ENCODE peak calls at places on chromosomes 3 and 15, in ten cellular contexts. One of them, this sample, is unnamed.

GRCh38 chr15:88542342-88542733 is 4.1 kb downstream of the DET1 start:
- DNase-seq in tibial nerve: no peak
- DNase-seq in sigmoid colon: peak; percentile 79
- DNase-seq in body of pancreas: no peak
- DNase-seq in thyroid gland: no peak
- DNase-seq in stomach: no peak
- DNase-seq in IMR-90: no peak
- DNase-seq in right lobe of liver: no peak
- DNase-seq in transverse colon: peak; percentile 13
- DNase-seq in adrenal gland: no peak
- DNase-seq in this sample: peak; percentile 93

GRCh38 chr3:1962531-1963090 is 136.1 kb upstream of the CNTN4 start:
- DNase-seq in stomach: no peak
- DNase-seq in body of pancreas: no peak
- DNase-seq in adrenal gland: no peak
- DNase-seq in thyroid gland: no peak
- DNase-seq in IMR-90: no peak
- DNase-seq in tibial nerve: no peak
- DNase-seq in right lobe of liver: no peak
- DNase-seq in transverse colon: no peak
- DNase-seq in sigmoid colon: no peak
- DNase-seq in this sample: no peak

GRCh38 chr3:112390783-112391641 is 58.1 kb downstream of the CD200 start:
- DNase-seq in stomach: no peak
- DNase-seq in adrenal gland: no peak
- DNase-seq in IMR-90: peak; percentile 98
- DNase-seq in thyroid gland: no peak
- DNase-seq in tibial nerve: no peak
- DNase-seq in right lobe of liver: no peak
- DNase-seq in sigmoid colon: no peak
- DNase-seq in body of pancreas: no peak
- DNase-seq in transverse colon: no peak
- DNase-seq in this sample: peak; percentile 45

GRCh38 chr15:40766906-40767837 is 2.6 kb upstream of the C15orf62 start:
- DNase-seq in sigmoid colon: no peak
- DNase-seq in right lobe of liver: peak; percentile 57
- DNase-seq in adrenal gland: peak; percentile 90
- DNase-seq in tibial nerve: no peak
- DNase-seq in IMR-90: peak; percentile 50
- DNase-seq in transverse colon: no peak
- DNase-seq in body of pancreas: no peak
- DNase-seq in thyroid gland: no peak
- DNase-seq in stomach: no peak
- DNase-seq in this sample: no peak

GRCh38 chr3:194380300-194380699 is 10.8 kb upstream of the LRRC15 start:
- DNase-seq in body of pancreas: no peak
- DNase-seq in thyroid gland: no peak
- DNase-seq in right lobe of liver: no peak
- DNase-seq in adrenal gland: no peak
- DNase-seq in stomach: peak; percentile 16
- DNase-seq in transverse colon: no peak
- DNase-seq in IMR-90: no peak
- DNase-seq in tibial nerve: no peak
- DNase-seq in sigmoid colon: no peak
- DNase-seq in this sample: no peak

GRCh38 chr15:98933376-98933775 is 74.2 kb downstream of the PGPEP1L start:
- DNase-seq in stomach: no peak
- DNase-seq in adrenal gland: no peak
- DNase-seq in right lobe of liver: no peak
- DNase-seq in thyroid gland: peak; percentile 71
- DNase-seq in sigmoid colon: no peak
- DNase-seq in tibial nerve: no peak
- DNase-seq in transverse colon: no peak
- DNase-seq in IMR-90: no peak
- DNase-seq in body of pancreas: no peak
- DNase-seq in this sample: no peak

GRCh38 chr3:143811602-143812001 is 36.7 kb downstream of the SLC9A9 start:
- DNase-seq in thyroid gland: peak; percentile 11
- DNase-seq in adrenal gland: peak; percentile 37
- DNase-seq in sigmoid colon: peak; percentile 82
- DNase-seq in transverse colon: peak; percentile 26
- DNase-seq in stomach: no peak
- DNase-seq in IMR-90: no peak
- DNase-seq in body of pancreas: no peak
- DNase-seq in right lobe of liver: no peak
- DNase-seq in tibial nerve: peak; percentile 56
- DNase-seq in this sample: no peak

GRCh38 chr15:98321916-98322315 is 326.4 kb upstream of the IGF1R start:
- DNase-seq in tibial nerve: no peak
- DNase-seq in stomach: no peak
- DNase-seq in right lobe of liver: no peak
- DNase-seq in IMR-90: no peak
- DNase-seq in transverse colon: no peak
- DNase-seq in sigmoid colon: no peak
- DNase-seq in adrenal gland: no peak
- DNase-seq in body of pancreas: no peak
- DNase-seq in thyroid gland: peak; percentile 71
- DNase-seq in this sample: no peak

GRCh38 chr15:66356069-66356358 is 471 bp downstream of the TIPIN start:
- DNase-seq in thyroid gland: no peak
- DNase-seq in stomach: no peak
- DNase-seq in IMR-90: no peak
- DNase-seq in adrenal gland: no peak
- DNase-seq in body of pancreas: no peak
- DNase-seq in tibial nerve: no peak
- DNase-seq in sigmoid colon: no peak
- DNase-seq in transverse colon: no peak
- DNase-seq in right lobe of liver: no peak
- DNase-seq in this sample: no peak

GRCh38 chr15:66359740-66360139 is 3.3 kb upstream of the TIPIN start:
- DNase-seq in stomach: no peak
- DNase-seq in body of pancreas: no peak
- DNase-seq in sigmoid colon: no peak
- DNase-seq in thyroid gland: no peak
- DNase-seq in adrenal gland: no peak
- DNase-seq in tibial nerve: no peak
- DNase-seq in right lobe of liver: no peak
- DNase-seq in transverse colon: peak; percentile 20
- DNase-seq in IMR-90: no peak
- DNase-seq in this sample: no peak

DNA sequence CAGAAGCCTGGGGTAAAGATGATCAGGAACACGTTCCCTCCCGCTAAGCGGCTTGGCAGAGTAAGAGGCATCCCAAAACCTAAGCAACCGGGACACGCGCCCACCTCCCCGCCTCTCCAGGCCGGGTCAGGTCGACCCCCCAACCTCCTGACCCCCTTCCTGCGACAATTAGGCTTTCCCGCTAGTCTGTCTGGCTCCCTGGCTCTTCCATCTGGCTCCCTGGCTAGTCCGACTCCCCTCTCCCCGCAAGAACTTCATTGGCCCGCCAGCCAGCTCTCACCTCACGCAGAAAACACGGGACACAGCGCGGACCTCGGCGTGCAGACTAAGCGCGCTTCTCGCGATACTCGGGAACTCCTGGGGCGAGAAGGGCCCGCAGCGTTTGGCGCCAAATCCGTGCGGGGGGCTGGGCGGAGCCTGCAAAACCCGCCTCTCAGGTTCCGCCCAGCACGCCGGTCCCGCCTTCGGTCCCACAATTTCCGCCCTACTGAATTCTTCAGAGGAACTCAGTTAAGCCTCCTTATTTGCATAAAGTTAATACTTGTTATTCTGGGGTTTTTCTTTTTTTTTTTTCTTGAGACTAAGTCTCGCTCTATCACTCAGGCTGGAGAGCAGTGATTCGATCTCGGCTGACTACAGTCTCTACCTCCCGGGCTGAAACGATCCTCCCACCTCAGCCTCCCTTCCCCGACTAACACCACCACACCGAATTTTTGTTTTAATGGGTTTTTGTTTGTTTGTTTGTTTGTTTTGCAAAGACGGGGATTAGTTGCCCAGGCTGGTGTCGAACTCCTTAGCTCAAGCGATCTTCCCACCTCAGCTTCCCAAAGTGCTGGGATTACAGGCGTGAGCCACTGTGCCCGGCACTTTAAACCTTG is at the start of gene TIPIN:
- DNase-seq in thyroid gland: peak; percentile 96
- DNase-seq in stomach: peak; percentile 97
- DNase-seq in IMR-90: peak; percentile 95
- DNase-seq in adrenal gland: peak; percentile 96
- DNase-seq in body of pancreas: peak; percentile 95
- DNase-seq in right lobe of liver: peak; percentile 97
- DNase-seq in tibial nerve: peak; percentile 91
- DNase-seq in transverse colon: peak; percentile 98
- DNase-seq in sigmoid colon: peak; percentile 98
- DNase-seq in this sample: peak; percentile 97
- TF ChIP-seq POLR2A in thyroid gland: peak; percentile 54
- TF ChIP-seq POLR2A in stomach: no peak
- TF ChIP-seq POLR2A in IMR-90: peak; percentile 46
- TF ChIP-seq POLR2A in adrenal gland: peak; percentile 31
- TF ChIP-seq POLR2A in body of pancreas: no peak
- TF ChIP-seq POLR2A in right lobe of liver: peak; percentile 64
- TF ChIP-seq POLR2A in tibial nerve: no peak
- TF ChIP-seq POLR2A in transverse colon: peak; percentile 53
- TF ChIP-seq POLR2A in sigmoid colon: no peak
- TF ChIP-seq POLR2A in this sample: peak; percentile 60

GRCh38 chr3:188944108-188944507 is 227.7 kb upstream of the TPRG1 start:
- DNase-seq in tibial nerve: no peak
- DNase-seq in right lobe of liver: no peak
- DNase-seq in thyroid gland: no peak
- DNase-seq in transverse colon: no peak
- DNase-seq in sigmoid colon: no peak
- DNase-seq in IMR-90: no peak
- DNase-seq in adrenal gland: no peak
- DNase-seq in body of pancreas: no peak
- DNase-seq in stomach: no peak
- DNase-seq in this sample: peak; percentile 44

GRCh38 chr3:188946837-188947236 is 224.9 kb upstream of the TPRG1 start:
- DNase-seq in body of pancreas: no peak
- DNase-seq in sigmoid colon: no peak
- DNase-seq in IMR-90: no peak
- DNase-seq in thyroid gland: no peak
- DNase-seq in adrenal gland: no peak
- DNase-seq in tibial nerve: no peak
- DNase-seq in transverse colon: no peak
- DNase-seq in stomach: no peak
- DNase-seq in right lobe of liver: no peak
- DNase-seq in this sample: peak; percentile 68

GRCh38 chr3:188947983-188948657 is 223.7 kb upstream of the TPRG1 start:
- DNase-seq in tibial nerve: peak; percentile 94
- DNase-seq in stomach: peak; percentile 97
- DNase-seq in body of pancreas: peak; percentile 99
- DNase-seq in right lobe of liver: peak; percentile 93
- DNase-seq in adrenal gland: peak; percentile 98
- DNase-seq in transverse colon: peak; percentile 91
- DNase-seq in thyroid gland: peak; percentile 98
- DNase-seq in IMR-90: peak; percentile 85
- DNase-seq in sigmoid colon: peak; percentile 99
- DNase-seq in this sample: peak; percentile 99

GRCh38 chr3:188947401-188947982 is 224.3 kb upstream of the TPRG1 start:
- DNase-seq in thyroid gland: peak; percentile 92
- DNase-seq in IMR-90: peak; percentile 63
- DNase-seq in body of pancreas: peak; percentile 92
- DNase-seq in right lobe of liver: peak; percentile 91
- DNase-seq in sigmoid colon: peak; percentile 95
- DNase-seq in stomach: peak; percentile 90
- DNase-seq in tibial nerve: peak; percentile 74
- DNase-seq in adrenal gland: peak; percentile 92
- DNase-seq in transverse colon: peak; percentile 89
- DNase-seq in this sample: peak; percentile 91

GRCh38 chr3:188946351-188946750 is 225.4 kb upstream of the TPRG1 start:
- DNase-seq in transverse colon: no peak
- DNase-seq in IMR-90: no peak
- DNase-seq in adrenal gland: no peak
- DNase-seq in body of pancreas: no peak
- DNase-seq in stomach: no peak
- DNase-seq in sigmoid colon: no peak
- DNase-seq in tibial nerve: no peak
- DNase-seq in right lobe of liver: no peak
- DNase-seq in thyroid gland: no peak
- DNase-seq in this sample: no peak
- H3K4me1 ChIP-seq in transverse colon: peaks cover 46% of the 10 kb centered on the region
- H3K4me1 ChIP-seq in IMR-90: peaks cover 17% of the 10 kb centered on the region
- H3K4me1 ChIP-seq in adrenal gland: peaks cover 42% of the 10 kb centered on the region
- H3K4me1 ChIP-seq in body of pancreas: peaks cover 52% of the 10 kb centered on the region
- H3K4me1 ChIP-seq in stomach: peaks cover 36% of the 10 kb centered on the region
- H3K4me1 ChIP-seq in sigmoid colon: peaks cover 46% of the 10 kb centered on the region
- H3K4me1 ChIP-seq in tibial nerve: peaks cover 38% of the 10 kb centered on the region
- H3K4me1 ChIP-seq in right lobe of liver: no peaks in the 10 kb centered on the region
- H3K4me1 ChIP-seq in thyroid gland: peaks cover 35% of the 10 kb centered on the region
- H3K4me1 ChIP-seq in this sample: peaks cover 13% of the 10 kb centered on the region

DNA sequence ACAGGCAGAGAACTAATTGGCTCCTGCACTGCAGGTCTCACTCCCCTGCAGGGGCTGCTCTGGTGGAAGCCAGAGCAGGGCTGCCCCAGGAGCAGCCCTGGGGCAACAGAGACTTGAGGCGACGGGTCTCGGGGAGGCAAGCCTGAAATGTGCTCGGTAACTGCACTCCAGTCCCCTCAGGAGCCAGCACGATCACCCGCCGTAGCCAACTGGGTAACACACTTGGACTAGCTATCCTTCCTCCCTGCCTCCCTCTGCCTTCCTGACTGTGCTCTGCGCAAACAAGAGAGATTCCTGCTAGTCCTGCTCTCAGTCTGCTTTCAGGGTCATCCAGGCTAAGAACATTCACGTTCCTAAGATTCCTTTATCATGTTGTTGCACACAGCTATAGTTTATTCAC is 140.7 kb upstream of the NSMCE3 start:
- DNase-seq in stomach: no peak
- DNase-seq in IMR-90: peak; percentile 10
- DNase-seq in sigmoid colon: no peak
- DNase-seq in transverse colon: no peak
- DNase-seq in body of pancreas: no peak
- DNase-seq in right lobe of liver: no peak
- DNase-seq in adrenal gland: no peak
- DNase-seq in tibial nerve: no peak
- DNase-seq in thyroid gland: peak; percentile 70
- DNase-seq in this sample: no peak
- H3K27ac ChIP-seq in stomach: no peak overlapping the region
- H3K27ac ChIP-seq in IMR-90: no peak overlapping the region
- H3K27ac ChIP-seq in sigmoid colon: no peak overlapping the region
- H3K27ac ChIP-seq in transverse colon: no peak overlapping the region
- H3K27ac ChIP-seq in body of pancreas: no peak overlapping the region
- H3K27ac ChIP-seq in right lobe of liver: no peak overlapping the region
- H3K27ac ChIP-seq in adrenal gland: no peak overlapping the region
- H3K27ac ChIP-seq in tibial nerve: no peak overlapping the region
- H3K27ac ChIP-seq in thyroid gland: peak overlapping the region; percentile 28
- H3K27ac ChIP-seq in this sample: no peak overlapping the region

DNA sequence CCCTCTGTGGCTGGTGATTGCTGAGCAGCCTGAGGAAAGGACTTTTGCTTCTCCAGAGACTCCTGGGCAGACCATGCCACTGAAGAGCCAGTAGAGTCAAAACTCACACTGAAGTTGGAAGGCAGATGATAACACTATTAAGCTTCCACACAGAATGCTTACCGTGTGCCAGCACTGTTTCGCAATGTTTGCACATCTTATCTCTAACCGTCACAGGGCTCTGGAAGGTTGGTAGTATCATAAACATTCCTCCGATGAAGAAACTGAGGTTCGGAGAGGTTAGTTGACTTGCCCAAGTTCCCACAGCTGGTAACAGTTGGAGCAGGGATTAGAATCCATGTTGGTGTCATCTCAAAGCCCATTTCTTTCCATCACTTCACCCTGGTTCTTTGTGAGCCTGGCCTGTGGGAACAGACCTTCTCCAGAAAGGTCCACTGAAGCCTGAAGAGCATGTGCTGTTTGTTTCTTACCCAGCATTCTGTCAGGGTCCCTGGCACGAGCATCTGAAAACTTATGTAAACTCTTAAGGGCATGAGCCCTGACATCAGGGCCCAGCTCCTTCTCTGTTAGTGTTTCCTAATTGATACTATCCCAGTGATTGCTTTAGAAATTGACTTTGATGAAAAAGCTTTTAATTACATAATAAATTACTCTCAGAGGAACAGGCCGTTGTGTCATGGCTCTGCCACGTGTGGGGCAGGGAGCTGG is 77.0 kb upstream of the PRR23C start:
- DNase-seq in body of pancreas: peak; percentile 67
- DNase-seq in stomach: no peak
- DNase-seq in IMR-90: peak; percentile 73
- DNase-seq in thyroid gland: no peak
- DNase-seq in transverse colon: peak; percentile 71
- DNase-seq in adrenal gland: peak; percentile 39
- DNase-seq in right lobe of liver: peak; percentile 78
- DNase-seq in tibial nerve: no peak
- DNase-seq in sigmoid colon: no peak
- DNase-seq in this sample: no peak
- TF ChIP-seq POLR2A in body of pancreas: no peak
- TF ChIP-seq POLR2A in stomach: no peak
- TF ChIP-seq POLR2A in IMR-90: no peak
- TF ChIP-seq POLR2A in thyroid gland: no peak
- TF ChIP-seq POLR2A in transverse colon: no peak
- TF ChIP-seq POLR2A in adrenal gland: no peak
- TF ChIP-seq POLR2A in right lobe of liver: no peak
- TF ChIP-seq POLR2A in tibial nerve: no peak
- TF ChIP-seq POLR2A in sigmoid colon: no peak
- TF ChIP-seq POLR2A in this sample: no peak